ENCODE peak calls at places on chromosomes 3 and 15, in eight cellular contexts. R is HAP-1, S is cardiac muscle cell, U is A549, G is psoas muscle, Z is tibial artery, M is pancreas, Y is uterus. P is an unnamed sample. For H3K4me1, the result is how much of the 10 kb centered on the place peaks cover.

GRCh38 chr3:149620291-149621020 is 37.4 kb downstream of the WWTR1 start:
- DNase-seq in R (no peak), S (peak), U (no peak), G (no peak), Z (no peak), M (no peak), Y (no peak), P (no peak)

GRCh38 chr3:174023445-174023844 is 625.9 kb downstream of the NLGN1 start:
- DNase-seq in R (no peak), S (no peak), U (no peak), G (no peak), Z (no peak), M (no peak), Y (no peak), P (no peak)

GRCh38 chr3:29453278-29453961 is 172.5 kb downstream of the RBMS3 start:
- DNase-seq in R (no peak), S (peak), U (no peak), G (peak), Z (no peak), M (peak), Y (no peak), P (no peak)

GRCh38 chr15:47402829-47403228 is 314.5 kb upstream of the SEMA6D start:
- DNase-seq in R (no peak), S (no peak), U (no peak), G (no peak), Z (no peak), M (no peak), Y (no peak), P (no peak)

GRCh38 chr3:27293954-27294353 is 75.2 kb downstream of the NEK10 start:
- DNase-seq in R (no peak), S (no peak), U (no peak), G (no peak), Z (no peak), M (no peak), Y (no peak), P (no peak)

GRCh38 chr3:56795097-56795806 is 6.5 kb downstream of the ARHGEF3 start:
- DNase-seq in R (no peak), S (peak), U (no peak), G (no peak), Z (no peak), M (no peak), Y (no peak), P (no peak)

GRCh38 chr15:56838085-56838484 is 80.4 kb upstream of the TCF12 start:
- DNase-seq in R (no peak), S (no peak), U (no peak), G (no peak), Z (no peak), M (no peak), Y (no peak), P (no peak)

GRCh38 chr3:47850062-47850802 is 47.3 kb downstream of the DHX30 start:
- DNase-seq in R (peak), S (peak), U (peak), G (no peak), Z (no peak), M (no peak), Y (no peak), P (no peak)

GRCh38 chr3:46393554-46394434 is 13.1 kb downstream of the CCR5AS start:
- DNase-seq in R (no peak), S (peak), U (no peak), G (no peak), Z (no peak), M (no peak), Y (no peak), P (no peak)

GRCh38 chr3:6994081-6994668 is 133.3 kb downstream of the GRM7 start:
- DNase-seq in R (no peak), S (no peak), U (peak), G (no peak), Z (no peak), M (no peak), Y (no peak), P (no peak)

GRCh38 chr3:19898725-19899124 is 35.3 kb downstream of the EFHB start:
- DNase-seq in R (no peak), S (peak), U (no peak), G (no peak), Z (no peak), M (no peak), Y (no peak), P (no peak)

GRCh38 chr15:38702178-38702912 is 137.7 kb upstream of the RASGRP1 start:
- DNase-seq in R (no peak), S (no peak), U (peak), G (no peak), Z (no peak), M (peak), Y (no peak), P (no peak)

GRCh38 chr15:36183207-36183606 is 396.2 kb upstream of the CDIN1 start:
- DNase-seq in R (no peak), S (no peak), U (no peak), G (no peak), Z (no peak), M (no peak), Y (no peak), P (no peak)

GRCh38 chr3:106631378-106632083 is 745.7 kb upstream of the CCDC54 start:
- DNase-seq in R (no peak), S (no peak), U (no peak), G (no peak), Z (no peak), M (no peak), Y (no peak), P (no peak)

GRCh38 chr3:157257101-157257500 is 97.2 kb upstream of the CCNL1 start:
- DNase-seq in R (no peak), S (peak), U (no peak), G (no peak), Z (no peak), M (no peak), Y (no peak), P (no peak)

GRCh38 chr3:194389269-194389668 is 9.8 kb downstream of the GP5 start:
- DNase-seq in R (peak), S (no peak), U (no peak), G (no peak), Z (peak), M (no peak), Y (no peak), P (no peak)

GRCh38 chr15:79640206-79640605 is 208.1 kb downstream of the MINAR1 start:
- DNase-seq in R (no peak), S (peak), U (peak), G (no peak), Z (no peak), M (no peak), Y (no peak), P (no peak)

GRCh38 chr15:70758790-70759462 is 4.4 kb downstream of the UACA start:
- DNase-seq in R (peak), S (no peak), U (no peak), G (no peak), Z (no peak), M (no peak), Y (no peak), P (no peak)
- H3K4me3 ChIP-seq in R (no peak), S (peak), U (no peak), G (peak), Z (no peak), M (no peak), Y (no peak), P (peak)

GRCh38 chr3:184563569-184563925 is 2.0 kb downstream of the EPHB3 start:
- DNase-seq in R (peak), S (no peak), U (no peak), G (no peak), Z (no peak), M (no peak), Y (no peak), P (no peak)
- H3K4me1 ChIP-seq in R (under half), S (under half), U (under half), G (under half), Z (under half), M (under half), Y (under half), P (under half)

DNA sequence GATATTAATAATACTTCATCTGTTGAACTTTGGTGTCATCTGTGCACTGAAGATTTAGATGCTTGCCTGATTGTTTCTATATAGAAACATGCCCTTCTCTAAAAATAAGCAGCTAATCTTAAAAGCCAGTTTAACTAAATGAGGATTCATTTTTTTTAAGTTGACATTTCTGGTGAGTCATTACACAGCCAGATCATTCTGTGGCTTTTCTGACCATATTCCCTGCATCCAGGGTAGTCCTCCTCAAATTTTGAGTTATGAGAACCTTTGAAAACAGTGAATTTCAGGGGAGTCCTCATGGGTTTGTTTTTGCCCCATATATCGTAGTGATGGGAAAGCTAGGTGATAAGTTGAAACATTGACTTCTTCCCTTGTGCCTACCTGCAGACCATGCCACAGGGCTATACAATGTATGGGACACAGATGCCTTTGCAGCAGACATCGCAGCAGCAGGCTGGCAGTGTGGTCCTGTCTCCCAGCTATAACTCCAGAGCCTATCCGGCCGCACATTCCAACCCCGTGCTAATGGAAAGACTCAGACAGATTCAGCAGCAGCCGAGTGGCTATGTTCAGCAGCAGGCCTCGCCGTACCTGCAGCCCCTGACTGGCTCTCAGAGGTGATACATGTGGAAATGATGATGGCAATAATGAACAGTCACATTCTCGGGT is 26.5 kb upstream of the P2RY12 start:
- DNase-seq in R (no peak), S (no peak), U (no peak), G (no peak), Z (no peak), M (no peak), Y (no peak), P (no peak)
- H3K4me3 ChIP-seq in R (no peak), S (no peak), U (no peak), G (no peak), Z (no peak), M (no peak), Y (no peak), P (no peak)

DNA sequence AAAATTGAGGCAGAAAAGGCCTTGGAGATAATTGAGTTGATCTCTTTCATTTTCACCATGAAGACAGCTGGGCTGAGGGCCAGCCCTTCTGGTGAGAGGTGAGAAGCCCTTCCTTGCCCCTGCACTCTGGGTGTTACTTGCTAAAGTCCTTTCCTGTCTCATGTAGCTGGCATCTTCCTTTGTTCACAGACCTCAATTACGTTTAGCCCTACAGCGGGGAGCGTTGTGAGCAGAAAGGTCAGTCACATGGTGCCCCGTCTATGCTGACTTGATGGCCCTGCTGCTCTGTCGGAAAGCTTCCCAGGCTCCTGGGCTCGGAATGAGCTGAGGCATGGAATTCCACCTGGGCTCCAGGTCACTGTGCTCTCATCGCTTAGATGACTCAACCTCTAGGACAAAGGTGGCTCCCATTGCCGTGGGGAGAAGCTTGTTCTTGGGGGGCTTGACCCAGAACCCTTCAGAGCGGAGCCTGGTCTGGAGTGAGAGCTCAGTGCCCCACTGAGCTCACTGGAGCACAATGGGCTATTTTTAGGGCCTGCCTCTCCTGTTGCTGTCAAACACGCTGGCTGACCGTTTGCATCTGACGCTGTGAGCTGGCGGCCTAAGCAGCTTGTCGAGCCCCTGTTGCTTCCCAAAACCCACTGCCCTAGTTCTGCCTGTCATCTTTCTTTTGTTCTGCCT is 47.0 kb downstream of the RPLP1 start:
- DNase-seq in R (peak), S (no peak), U (no peak), G (peak), Z (no peak), M (no peak), Y (no peak), P (no peak)
- H3K4me1 ChIP-seq in R (under half), S (under half), U (under half), G (under half), Z (under half), M (under half), Y (under half), P (under half)

DNA sequence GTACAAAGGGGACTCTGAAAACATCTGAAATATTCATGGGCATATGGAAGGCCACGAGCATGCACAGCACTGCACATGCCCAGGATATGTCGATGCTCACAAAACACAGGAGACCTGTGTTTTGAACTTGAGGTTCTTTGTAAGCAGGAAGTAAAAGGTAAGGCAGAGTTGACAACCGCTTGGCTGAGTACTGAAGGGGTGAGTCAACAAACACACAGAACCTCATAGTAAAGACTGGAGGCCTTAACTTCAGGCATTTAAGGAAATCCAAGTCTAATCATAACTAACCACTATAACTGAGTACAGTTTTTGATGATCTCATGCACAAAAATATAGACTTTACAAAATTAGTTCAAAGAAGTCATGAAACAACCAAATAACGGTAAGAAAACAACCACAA is 80.6 kb downstream of the MYO9A start:
- DNase-seq in R (no peak), S (no peak), U (no peak), G (no peak), Z (no peak), M (no peak), Y (no peak), P (no peak)
- H3K4me3 ChIP-seq in R (no peak), S (no peak), U (no peak), G (no peak), Z (no peak), M (no peak), Y (no peak), P (no peak)

DNA sequence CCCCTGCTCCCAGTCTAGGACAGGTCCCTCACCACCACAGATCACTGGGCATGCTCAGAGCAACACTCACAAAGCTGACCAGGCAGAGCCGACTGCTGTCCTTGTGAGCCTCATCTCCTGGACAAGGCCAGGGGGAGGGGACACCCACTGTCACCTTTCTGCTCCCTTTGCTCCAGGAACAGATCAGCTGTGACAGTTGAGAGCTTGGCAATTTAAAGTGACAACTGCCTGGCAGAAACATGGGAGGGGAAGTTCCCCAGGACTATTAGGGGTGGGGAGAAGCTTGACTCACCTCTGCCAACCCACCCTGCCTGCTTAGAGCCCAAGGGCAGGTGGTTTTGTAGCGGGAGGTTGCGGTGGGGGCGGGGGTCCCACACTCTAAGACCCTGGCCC is 80.6 kb downstream of the IQSEC1 start:
- DNase-seq in R (no peak), S (no peak), U (no peak), G (no peak), Z (no peak), M (peak), Y (no peak), P (no peak)
- H3K4me1 ChIP-seq in R (under half), S (under half), U (under half), G (under half), Z (under half), M (under half), Y (under half), P (under half)

GRCh38 chr15:40309344-40309862 is 1.7 kb upstream of the PLCB2 start:
- DNase-seq in R (no peak), S (no peak), U (no peak), G (no peak), Z (no peak), M (peak), Y (no peak), P (no peak)

GRCh38 chr15:40306908-40307307 is 827 bp downstream of the PLCB2 start:
- DNase-seq in R (no peak), S (no peak), U (no peak), G (no peak), Z (no peak), M (peak), Y (no peak), P (no peak)

GRCh38 chr15:40307421-40308165 is at the start of gene PLCB2:
- DNase-seq in R (peak), S (no peak), U (no peak), G (no peak), Z (no peak), M (peak), Y (no peak), P (no peak)

GRCh38 chr15:40310001-40310959 is 2.5 kb upstream of the PLCB2 start:
- DNase-seq in R (peak), S (peak), U (peak), G (peak), Z (no peak), M (peak), Y (no peak), P (peak)

DNA sequence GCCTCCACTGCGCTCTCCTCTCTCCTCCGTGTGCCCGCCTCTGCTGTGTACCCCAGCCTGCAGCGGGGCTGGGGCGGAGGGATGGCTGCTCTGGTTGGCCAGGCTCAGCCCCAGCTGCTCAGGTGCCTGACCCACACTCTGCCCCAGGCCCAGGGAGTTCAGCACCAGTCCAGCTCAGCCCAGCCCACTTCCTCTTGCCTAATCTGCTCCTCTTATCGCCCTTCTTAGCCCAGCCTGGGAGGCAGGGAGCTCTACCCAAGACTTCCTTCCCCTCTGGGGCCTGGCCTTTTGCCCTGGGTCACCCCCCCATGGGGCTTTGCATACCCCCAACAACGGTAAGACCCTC is 1.1 kb upstream of the PLCB2 start:
- DNase-seq in R (no peak), S (peak), U (no peak), G (no peak), Z (no peak), M (peak), Y (no peak), P (no peak)
- H3K4me3 ChIP-seq in R (no peak), S (no peak), U (no peak), G (no peak), Z (no peak), M (peak), Y (no peak), P (no peak)

GRCh38 chr15:64014995-64015394 is 31.3 kb downstream of the DAPK2 start:
- DNase-seq in R (no peak), S (no peak), U (no peak), G (peak), Z (no peak), M (peak), Y (no peak), P (no peak)
- H3K4me1 ChIP-seq in R (under half), S (under half), U (half or more), G (half or more), Z (under half), M (under half), Y (under half), P (under half)

GRCh38 chr3:139538733-139539132 is 809 bp downstream of the RBP1 start:
- DNase-seq in R (no peak), S (peak), U (no peak), G (peak), Z (peak), M (no peak), Y (peak), P (no peak)

GRCh38 chr3:139534992-139535879 is 4.3 kb downstream of the RBP1 start:
- DNase-seq in R (peak), S (peak), U (no peak), G (peak), Z (peak), M (peak), Y (peak), P (no peak)

GRCh38 chr3:139540686-139541085 is 1.1 kb upstream of the RBP1 start:
- DNase-seq in R (no peak), S (no peak), U (no peak), G (no peak), Z (no peak), M (no peak), Y (no peak), P (no peak)

GRCh38 chr3:139537325-139537724 is 2.2 kb downstream of the RBP1 start:
- DNase-seq in R (no peak), S (no peak), U (peak), G (no peak), Z (no peak), M (no peak), Y (no peak), P (no peak)

DNA sequence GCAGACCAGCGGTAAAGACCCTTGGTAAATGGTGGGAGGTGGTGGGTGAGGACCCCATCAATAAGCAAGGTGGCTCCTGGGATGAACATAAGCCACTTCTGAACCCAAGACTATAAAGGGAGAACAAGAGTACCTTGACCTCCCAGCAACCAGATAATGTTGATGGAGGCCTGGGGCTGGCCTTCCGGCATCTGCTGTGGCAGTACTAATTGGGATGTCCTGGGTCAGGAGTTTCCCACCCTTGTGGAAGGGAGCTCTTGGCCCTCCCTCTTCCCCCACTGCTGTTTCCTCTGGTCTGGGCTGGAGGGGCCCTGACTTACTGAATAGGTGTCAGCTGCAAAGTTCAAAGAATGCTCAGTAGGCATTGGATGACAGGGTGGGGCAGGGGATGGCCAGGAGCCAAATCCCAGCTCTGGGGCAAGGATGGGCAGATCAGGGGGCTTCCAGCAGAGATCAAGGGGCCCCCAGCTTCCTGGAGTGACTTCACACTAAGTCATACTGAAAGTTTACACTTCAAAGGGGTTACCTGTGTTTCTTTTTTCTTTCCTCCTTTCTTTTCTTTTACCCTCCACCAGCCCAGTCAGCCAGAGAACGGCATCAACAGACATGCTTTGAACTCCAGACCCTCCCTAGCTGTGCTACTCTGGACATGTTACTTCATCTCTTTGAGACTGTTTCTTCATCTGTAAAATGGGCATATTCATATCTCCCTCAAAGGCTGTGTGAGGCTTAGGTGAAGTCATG is 1.6 kb downstream of the RBP1 start:
- DNase-seq in R (no peak), S (no peak), U (no peak), G (no peak), Z (no peak), M (no peak), Y (no peak), P (no peak)
- H3K4me3 ChIP-seq in R (no peak), S (no peak), U (no peak), G (peak), Z (no peak), M (peak), Y (no peak), P (no peak)

GRCh38 chr3:100073049-100073422 is 41.3 kb downstream of the FILIP1L start:
- DNase-seq in R (no peak), S (no peak), U (no peak), G (no peak), Z (no peak), M (no peak), Y (no peak), P (no peak)

GRCh38 chr3:100075163-100075562 is 39.1 kb downstream of the FILIP1L start:
- DNase-seq in R (no peak), S (no peak), U (no peak), G (no peak), Z (no peak), M (no peak), Y (no peak), P (no peak)

GRCh38 chr3:100072328-100073048 is 41.8 kb downstream of the FILIP1L start:
- DNase-seq in R (no peak), S (peak), U (no peak), G (peak), Z (no peak), M (no peak), Y (no peak), P (no peak)

GRCh38 chr3:100075731-100076543 is 38.4 kb downstream of the FILIP1L start:
- DNase-seq in R (no peak), S (no peak), U (no peak), G (no peak), Z (no peak), M (no peak), Y (no peak), P (no peak)

GRCh38 chr3:100073555-100074307 is 40.6 kb downstream of the FILIP1L start:
- DNase-seq in R (peak), S (peak), U (no peak), G (no peak), Z (no peak), M (no peak), Y (peak), P (no peak)
- H3K4me1 ChIP-seq in R (under half), S (under half), U (under half), G (half or more), Z (half or more), M (under half), Y (under half), P (under half)

P was measured in iPS DF 6.9.